ENCODE peak calls at places on chromosome 1, in four cellular contexts. One of them, this sample, is unnamed.

GRCh38 chr1:234395297-234395696 is 22.0 kb downstream of the COA6 start:
- DNase-seq in K562: no peak
- DNase-seq in SK-N-SH: no peak
- DNase-seq in HepG2: no peak
- DNase-seq in this sample: no peak

GRCh38 chr1:230005040-230005439 is 62.0 kb upstream of the GALNT2 start:
- DNase-seq in SK-N-SH: no peak
- DNase-seq in HepG2: no peak
- DNase-seq in K562: no peak
- DNase-seq in this sample: no peak

GRCh38 chr1:169584483-169585144 is 1.7 kb downstream of the F5 start:
- DNase-seq in HepG2: peak; percentile 89
- DNase-seq in K562: no peak
- DNase-seq in SK-N-SH: no peak
- DNase-seq in this sample: no peak

GRCh38 chr1:88773540-88774150 is 89.6 kb downstream of the PKN2 start:
- DNase-seq in K562: peak; percentile 6
- DNase-seq in SK-N-SH: no peak
- DNase-seq in HepG2: peak; percentile 2
- DNase-seq in this sample: no peak

GRCh38 chr1:205535096-205535495 is 30.6 kb downstream of the CDK18 start:
- DNase-seq in HepG2: no peak
- DNase-seq in K562: no peak
- DNase-seq in SK-N-SH: peak; percentile 1
- DNase-seq in this sample: peak; percentile 2

GRCh38 chr1:211174375-211174774 is 40.4 kb upstream of the KCNH1 start:
- DNase-seq in K562: no peak
- DNase-seq in HepG2: no peak
- DNase-seq in SK-N-SH: no peak
- DNase-seq in this sample: no peak

GRCh38 chr1:917466-918091 is 6.1 kb upstream of the SAMD11 start:
- DNase-seq in K562: no peak
- DNase-seq in SK-N-SH: no peak
- DNase-seq in HepG2: no peak
- DNase-seq in this sample: no peak

GRCh38 chr1:46131727-46132528 is 501 bp downstream of the PIK3R3 start:
- DNase-seq in HepG2: no peak
- DNase-seq in SK-N-SH: peak; percentile 36
- DNase-seq in K562: peak; percentile 61
- DNase-seq in this sample: no peak

GRCh38 chr1:227746676-227747075 is 11.4 kb downstream of the SNAP47 start:
- DNase-seq in HepG2: no peak
- DNase-seq in SK-N-SH: no peak
- DNase-seq in K562: no peak
- DNase-seq in this sample: no peak

GRCh38 chr1:17122449-17123194 is 3.4 kb upstream of the PADI2 start:
- DNase-seq in HepG2: peak; percentile 27
- DNase-seq in SK-N-SH: no peak
- DNase-seq in K562: no peak
- DNase-seq in this sample: no peak

GRCh38 chr1:25503551-25504426 is 39.6 kb upstream of the LDLRAP1 start:
- DNase-seq in K562: no peak
- DNase-seq in SK-N-SH: peak; percentile 63
- DNase-seq in HepG2: no peak
- DNase-seq in this sample: peak; percentile 83

GRCh38 chr1:22907528-22907927 is 65.1 kb downstream of the LACTBL1 start:
- DNase-seq in SK-N-SH: no peak
- DNase-seq in HepG2: no peak
- DNase-seq in K562: no peak
- DNase-seq in this sample: no peak

GRCh38 chr1:10217748-10218441 is 7.5 kb downstream of the KIF1B start:
- DNase-seq in K562: no peak
- DNase-seq in SK-N-SH: no peak
- DNase-seq in HepG2: no peak
- DNase-seq in this sample: no peak

GRCh38 chr1:53341961-53342707 is 14.3 kb upstream of the LRP8 start:
- DNase-seq in HepG2: no peak
- DNase-seq in SK-N-SH: no peak
- DNase-seq in K562: no peak
- DNase-seq in this sample: no peak

DNA sequence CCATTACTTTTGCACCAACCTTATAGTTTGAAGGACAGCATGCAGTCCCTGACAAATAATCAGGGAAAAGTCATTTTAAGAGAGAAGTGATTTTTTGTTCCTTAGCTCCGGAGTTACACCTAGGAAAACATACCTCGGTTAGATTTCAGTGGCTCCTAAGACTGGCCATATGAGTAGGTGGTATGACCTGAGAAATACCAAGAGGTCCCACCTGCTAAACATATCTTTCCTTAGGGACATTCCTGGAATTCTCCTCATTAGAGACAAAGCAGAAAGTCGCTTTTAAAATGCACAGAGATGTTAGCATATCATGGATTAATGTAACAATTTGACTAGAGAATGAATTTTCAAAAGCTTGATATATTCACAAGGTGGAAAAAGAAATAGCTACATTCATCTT is 84.2 kb upstream of the RNPC3 start:
- DNase-seq in SK-N-SH: no peak
- DNase-seq in K562: no peak
- DNase-seq in HepG2: no peak
- DNase-seq in this sample: no peak
- TF ChIP-seq FOXJ3 in SK-N-SH: no peak
- TF ChIP-seq FOXJ3 in K562: no peak
- TF ChIP-seq FOXJ3 in HepG2: no peak
- TF ChIP-seq FOXJ3 in this sample: no peak

DNA sequence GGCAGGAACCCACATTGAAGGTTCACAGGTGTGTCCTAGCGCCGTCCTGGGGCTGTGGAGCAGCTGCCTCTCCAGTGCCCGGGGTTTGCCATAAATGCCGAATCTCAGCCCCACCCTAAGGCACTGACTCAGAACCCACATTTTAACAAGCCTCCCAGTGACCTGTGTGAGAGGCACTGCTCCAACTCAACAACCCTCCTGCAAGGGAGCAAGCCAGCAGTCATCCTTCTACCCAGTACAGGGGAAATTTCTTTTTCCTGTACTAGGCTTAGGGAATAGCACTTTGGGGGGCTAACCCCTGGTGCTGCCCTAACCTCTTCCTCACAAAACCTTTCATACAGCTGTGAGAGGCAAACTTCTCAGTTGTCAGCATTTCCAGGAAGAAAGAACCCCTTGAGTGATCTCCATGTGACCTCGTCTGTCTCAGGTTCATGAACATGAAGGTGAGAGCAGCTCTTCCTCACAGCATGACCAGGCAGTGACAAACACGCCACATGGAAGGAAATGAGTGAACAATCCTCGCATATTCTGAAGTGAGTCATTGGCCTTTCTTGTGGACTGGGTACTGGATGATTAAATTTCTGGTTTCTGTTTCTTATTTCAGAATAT is 11.4 kb upstream of the BCAR3 start:
- DNase-seq in SK-N-SH: no peak
- DNase-seq in K562: no peak
- DNase-seq in HepG2: peak; percentile 27
- DNase-seq in this sample: no peak
- TF ChIP-seq FOXJ3 in SK-N-SH: no peak
- TF ChIP-seq FOXJ3 in K562: no peak
- TF ChIP-seq FOXJ3 in HepG2: no peak
- TF ChIP-seq FOXJ3 in this sample: no peak

GRCh38 chr1:19452221-19452663 is 33.1 kb downstream of the CAPZB start:
- DNase-seq in K562: no peak
- DNase-seq in HepG2: no peak
- DNase-seq in SK-N-SH: no peak
- DNase-seq in this sample: no peak
- TF ChIP-seq FOXJ3 in K562: no peak
- TF ChIP-seq FOXJ3 in HepG2: no peak
- TF ChIP-seq FOXJ3 in SK-N-SH: no peak
- TF ChIP-seq FOXJ3 in this sample: no peak

GRCh38 chr1:98045211-98046030 is 124.6 kb upstream of the DPYD start:
- DNase-seq in K562: no peak
- DNase-seq in HepG2: no peak
- DNase-seq in SK-N-SH: peak; percentile 77
- DNase-seq in this sample: no peak

GRCh38 chr1:98044071-98044697 is 123.3 kb upstream of the DPYD start:
- DNase-seq in HepG2: no peak
- DNase-seq in SK-N-SH: peak; percentile 19
- DNase-seq in K562: no peak
- DNase-seq in this sample: no peak

GRCh38 chr1:98044766-98045165 is 123.9 kb upstream of the DPYD start:
- DNase-seq in HepG2: no peak
- DNase-seq in SK-N-SH: peak; percentile 29
- DNase-seq in K562: no peak
- DNase-seq in this sample: no peak

GRCh38 chr1:98048234-98048633 is 127.4 kb upstream of the DPYD start:
- DNase-seq in HepG2: peak; percentile 13
- DNase-seq in SK-N-SH: peak; percentile 59
- DNase-seq in K562: peak; percentile 14
- DNase-seq in this sample: peak; percentile 89

DNA sequence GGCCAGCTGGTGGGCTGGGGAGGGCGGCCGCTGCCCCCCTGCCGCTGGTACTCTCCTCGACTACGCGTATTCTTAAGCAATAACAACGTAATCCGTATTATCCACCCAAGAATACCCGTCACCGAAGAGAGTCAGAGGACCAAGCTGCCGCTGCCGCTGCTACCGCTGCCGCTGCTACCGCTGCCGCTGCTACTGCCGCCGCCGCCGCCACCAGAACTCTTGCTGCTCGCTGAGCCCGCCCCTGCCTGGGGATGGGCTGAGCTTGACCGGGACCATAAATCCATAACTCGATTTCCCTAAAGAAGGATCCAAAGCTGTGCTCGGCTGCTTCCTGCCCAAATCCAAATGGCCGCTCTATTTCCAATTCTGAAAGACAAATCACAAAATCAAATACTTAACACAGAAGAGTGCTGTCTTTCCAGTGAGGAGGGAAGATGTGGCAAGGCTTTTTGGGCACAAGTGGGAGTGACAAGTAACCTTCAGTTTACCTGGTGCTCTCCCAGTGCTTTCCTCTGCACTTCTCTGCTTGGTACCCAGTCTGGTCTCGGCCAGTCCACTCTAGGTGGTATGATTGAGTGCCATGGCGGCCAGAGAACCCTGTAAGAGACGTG is 125.3 kb upstream of the DPYD start:
- DNase-seq in K562: no peak
- DNase-seq in SK-N-SH: peak; percentile 52
- DNase-seq in HepG2: no peak
- DNase-seq in this sample: peak; percentile 43
- TF ChIP-seq FOXJ3 in K562: no peak
- TF ChIP-seq FOXJ3 in SK-N-SH: no peak
- TF ChIP-seq FOXJ3 in HepG2: no peak
- TF ChIP-seq FOXJ3 in this sample: no peak

GRCh38 chr1:7186382-7187120 is 401.3 kb downstream of the CAMTA1 start:
- DNase-seq in HepG2: no peak
- DNase-seq in SK-N-SH: no peak
- DNase-seq in K562: no peak
- DNase-seq in this sample: peak; percentile 23
- TF ChIP-seq FOXJ3 in HepG2: no peak
- TF ChIP-seq FOXJ3 in SK-N-SH: no peak
- TF ChIP-seq FOXJ3 in K562: no peak
- TF ChIP-seq FOXJ3 in this sample: no peak

DNA sequence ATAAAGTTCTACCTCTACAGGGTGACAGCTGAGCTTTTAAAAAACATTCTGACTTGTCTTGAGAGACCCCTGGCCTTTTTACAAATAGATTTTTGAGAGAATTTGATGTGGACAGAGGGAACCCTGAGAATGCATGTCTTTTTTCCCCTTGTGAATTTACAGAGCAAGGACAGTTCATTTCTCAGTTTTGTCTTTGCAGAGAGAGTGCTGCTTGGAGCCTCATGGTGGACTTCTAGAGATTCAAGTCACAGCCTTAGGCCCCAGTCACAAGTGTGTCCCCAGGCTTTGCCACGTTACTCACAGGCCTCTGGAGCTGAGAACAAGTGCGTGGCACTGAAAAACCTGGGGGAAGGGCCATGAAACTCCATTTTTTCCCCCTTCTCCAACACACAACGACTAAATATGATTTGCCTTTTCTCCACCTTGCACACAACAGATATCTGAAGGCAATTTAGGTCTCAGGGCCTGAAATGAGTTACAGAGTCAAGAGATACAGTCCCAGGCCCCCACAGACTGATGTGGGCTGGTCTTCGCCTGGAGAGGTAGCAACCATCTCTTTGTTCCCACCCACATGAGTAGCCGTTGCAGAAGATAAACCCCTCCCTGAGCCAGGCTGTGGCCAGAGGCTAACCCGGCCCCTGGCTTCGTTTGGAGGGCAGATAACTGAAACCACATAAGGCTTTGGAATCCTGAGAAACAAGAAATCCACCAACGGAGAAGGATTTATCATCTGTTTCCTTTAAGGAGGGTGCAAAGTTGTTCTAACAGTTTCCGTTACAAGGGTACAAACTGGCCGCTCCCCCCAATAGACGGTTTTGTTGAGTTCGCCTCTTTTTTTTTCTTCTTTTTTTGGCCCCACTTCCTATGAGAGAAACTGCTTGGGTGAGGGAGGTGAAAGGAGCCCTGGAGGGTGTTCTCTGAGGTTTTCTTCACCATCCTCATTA is 1.0 kb upstream of the PIGV start:
- DNase-seq in HepG2: peak; percentile 71
- DNase-seq in K562: peak; percentile 98
- DNase-seq in SK-N-SH: peak; percentile 77
- DNase-seq in this sample: peak; percentile 48
- TF ChIP-seq FOXJ3 in HepG2: no peak
- TF ChIP-seq FOXJ3 in K562: no peak
- TF ChIP-seq FOXJ3 in SK-N-SH: no peak
- TF ChIP-seq FOXJ3 in this sample: no peak

This sample was measured in WTC11.